ENCODE peak calls at places on chromosomes 6 and 20, in six cellular contexts. K is NCI-H1092, R is SK-MEL-5, Q is A172, I is hippocampal formation, W is amygdala. F is an unnamed sample.
A peak's percentile ranks its signal among the peaks of the same experiment; 100 is the strongest.

GRCh38 chr6:53309897-53310291 is 38.9 kb downstream of the ELOVL5 start:
- DNase-seq in K (no peak), R (no peak), Q (no peak), I (no peak), W (no peak), F (no peak)

GRCh38 chr6:72975346-72975745 is 249.9 kb downstream of the KHDC1L start:
- DNase-seq in K (no peak), R (no peak), Q (no peak), I (no peak), W (no peak), F (no peak)

GRCh38 chr6:33975631-33976424 is 170.1 kb downstream of the GRM4 start:
- DNase-seq in K (no peak), R (no peak), Q (no peak), I (no peak), W (no peak), F (no peak)

GRCh38 chr6:141394125-141394536 is 738.6 kb upstream of the GJE1 start:
- DNase-seq in K (no peak), R (no peak), Q (no peak), I (no peak), W (no peak), F (no peak)

GRCh38 chr20:6473197-6473596 is 294.3 kb upstream of the BMP2 start:
- DNase-seq in K (no peak), R (no peak), Q (no peak), I (no peak), W (no peak), F (no peak)

GRCh38 chr6:90068835-90069478 is 174.7 kb downstream of the GJA10 start:
- DNase-seq in K (no peak), R (no peak), Q (peak; percentile 33), I (no peak), W (no peak), F (no peak)

GRCh38 chr20:53982624-53983023 is 87.8 kb downstream of the BCAS1 start:
- DNase-seq in K (no peak), R (no peak), Q (no peak), I (no peak), W (no peak), F (no peak)

GRCh38 chr20:46375771-46376170 is 30.6 kb downstream of the ELMO2 start:
- DNase-seq in K (no peak), R (peak; percentile 16), Q (no peak), I (peak; percentile 5), W (no peak), F (no peak)

GRCh38 chr6:54697423-54697822 is 149.1 kb upstream of the FAM83B start:
- DNase-seq in K (no peak), R (peak; percentile 39), Q (no peak), I (no peak), W (no peak), F (no peak)

GRCh38 chr6:148179786-148180185 is 162.9 kb upstream of the SASH1 start:
- DNase-seq in K (no peak), R (peak; percentile 49), Q (peak; percentile 31), I (peak; percentile 14), W (no peak), F (no peak)

GRCh38 chr6:14423330-14423729 is 305.8 kb downstream of the CD83 start:
- DNase-seq in K (no peak), R (peak; percentile 33), Q (no peak), I (no peak), W (no peak), F (no peak)

F was measured in activated T-helper 2 cell treated with anti-CD3 and anti-CD28 coated beads, Interferon-gamma antibody, Interleukin-2, Interleukin-4, amounts not matched to agents 10 μg/mL and 5 μg/mL and 100 μg/mL, durations not matched to agents 14 hours and 24 hours and 36 hours.